ENCODE peak calls at places on chromosomes 6 and 20, in ten cellular contexts. P is IMR-90; A is posterior vena cava; J is NCI-H1417; V is progenitor cell of endocrine pancreas; R is mesothelial cell of epicardium; I is activated T-helper 1 cell treated with anti-CD3 and anti-CD28 coated beads, Interleukin-2, amount 50 U/mL, for 16 hours; Q is testis; F is hippocampal formation; M is posterior cingulate gyrus. S is an unnamed sample.

GRCh38 chr6:139297921-139298320 is 6.1 kb upstream of the TXLNB start:
- DNase-seq in P (no peak), R (no peak), Q (no peak), F (no peak), I (no peak), V (no peak), A (no peak), M (no peak), J (no peak), S (no peak)

GRCh38 chr20:24497851-24498250 is 28.4 kb downstream of the SYNDIG1 start:
- DNase-seq in J (peak), M (peak), Q (no peak), A (no peak), R (peak), V (no peak), P (peak), I (no peak), F (no peak), S (peak)

GRCh38 chr20:35315199-35316020 is 23.2 kb upstream of the FAM83C start:
- DNase-seq in J (no peak), Q (no peak), M (no peak), A (no peak), F (no peak), P (peak), I (no peak), V (no peak), R (no peak), S (no peak)

GRCh38 chr6:13075491-13075845 is 252.9 kb downstream of the TBC1D7 start:
- DNase-seq in I (no peak), R (no peak), A (no peak), P (no peak), V (no peak), M (no peak), Q (no peak), F (no peak), J (peak), S (no peak)

GRCh38 chr20:60057866-60058807 is 99.9 kb downstream of the CDH26 start:
- DNase-seq in R (no peak), Q (no peak), J (peak), V (no peak), F (peak), I (no peak), M (peak), P (peak), A (no peak), S (peak)

GRCh38 chr20:44135811-44136204 is 51.2 kb downstream of the JPH2 start:
- DNase-seq in J (peak), M (no peak), I (no peak), Q (no peak), A (no peak), R (no peak), F (no peak), P (no peak), V (no peak), S (no peak)

GRCh38 chr20:57325632-57326356 is 3.8 kb upstream of the SPO11 start:
- DNase-seq in A (no peak), I (no peak), F (no peak), J (no peak), M (no peak), V (no peak), R (no peak), P (no peak), Q (no peak), S (no peak)

GRCh38 chr6:50353603-50354002 is 303.9 kb upstream of the DEFB112 start:
- DNase-seq in P (no peak), J (no peak), A (no peak), M (no peak), Q (no peak), I (no peak), V (no peak), F (no peak), R (no peak), S (no peak)

GRCh38 chr6:157434349-157435016 is 53.5 kb downstream of the ZDHHC14 start:
- DNase-seq in A (no peak), P (no peak), Q (peak), R (no peak), V (no peak), M (no peak), F (no peak), J (no peak), I (no peak), S (no peak)

GRCh38 chr20:24381886-24382285 is 87.5 kb upstream of the SYNDIG1 start:
- DNase-seq in A (no peak), R (no peak), Q (no peak), M (no peak), I (no peak), V (no peak), F (no peak), P (no peak), J (no peak), S (no peak)